ENCODE peak calls at places on chromosomes 4 and X, in seven cellular contexts. H, B, G, U, L, W and X are unnamed samples.

GRCh38 chr4:114474401-114474800 is 124.2 kb upstream of the UGT8 start:
- DNase-seq in H (no peak), B (no peak), G (no peak), U (no peak), L (no peak), W (no peak), X (no peak)

GRCh38 chrX:23365541-23365940 is 30.9 kb downstream of the PTCHD1 start:
- DNase-seq in H (no peak), B (no peak), G (no peak), U (no peak), L (no peak), W (no peak), X (no peak)

GRCh38 chr4:183905081-183905592 is at the start of gene STOX2:
- DNase-seq in H (no peak), B (no peak), G (no peak), U (peak), L (peak), W (peak), X (peak)

GRCh38 chrX:118961866-118962560 is 12.4 kb upstream of the LONRF3 start:
- DNase-seq in H (no peak), B (no peak), G (no peak), U (no peak), L (no peak), W (no peak), X (no peak)

GRCh38 chrX:106948641-106949040 is 28.4 kb downstream of the CLDN2 start:
- DNase-seq in H (no peak), B (no peak), G (no peak), U (no peak), L (no peak), W (no peak), X (no peak)

GRCh38 chr4:106201373-106201772 is 114.6 kb downstream of the TBCK start:
- DNase-seq in H (no peak), B (no peak), G (no peak), U (no peak), L (no peak), W (no peak), X (peak)

GRCh38 chrX:101362757-101363156 is 14.2 kb upstream of the TIMM8A start:
- DNase-seq in H (no peak), B (no peak), G (no peak), U (no peak), L (no peak), W (no peak), X (no peak)

GRCh38 chr4:77465271-77465670 is 140.3 kb upstream of the CXCL13 start:
- DNase-seq in H (no peak), B (no peak), G (no peak), U (peak), L (no peak), W (no peak), X (no peak)

GRCh38 chr4:148850257-148850995 is 408.2 kb upstream of the NR3C2 start:
- DNase-seq in H (no peak), B (no peak), G (no peak), U (no peak), L (no peak), W (no peak), X (no peak)

GRCh38 chr4:20273793-20274192 is 22.1 kb downstream of the SLIT2 start:
- DNase-seq in H (no peak), B (no peak), G (no peak), U (no peak), L (no peak), W (no peak), X (no peak)